ENCODE peak calls at places on chromosome 11, in nine cellular contexts. S is kidney glomerular epithelial cell; A is anterior cingulate cortex; U is hippocampal formation; M is NCI-H510A treated with DMSO at 0.1 percent for 48 hours; H is NCI-H226; Z is stimulated activated CD8-positive, alpha-beta memory T cell treated with anti-CD3 and anti-CD28 coated beads, Interleukin-15, amount 100 ng/mL, for 24 hours; K is GM12891; W is activated T-cell treated with anti-CD3 and anti-CD28 coated beads for 1 hour. J is an unnamed sample.

GRCh38 chr11:100927579-100927978 is 202.0 kb downstream of the PGR start:
- DNase-seq in H (no peak), S (no peak), K (no peak), W (no peak), Z (no peak), A (no peak), U (no peak), M (no peak), J (no peak)

GRCh38 chr11:36622431-36623136 is 24.5 kb upstream of the RAG2 start:
- DNase-seq in M (no peak), K (no peak), U (no peak), H (no peak), Z (no peak), S (peak), A (no peak), W (no peak), J (peak)

GRCh38 chr11:63406458-63406857 is 36.9 kb downstream of the SLC22A9 start:
- DNase-seq in Z (no peak), U (no peak), M (no peak), H (no peak), K (no peak), A (no peak), S (no peak), W (no peak), J (no peak)

GRCh38 chr11:131666617-131667016 is 296.2 kb downstream of the NTM start:
- DNase-seq in K (no peak), U (no peak), H (no peak), Z (no peak), W (no peak), M (no peak), S (no peak), A (no peak), J (no peak)

GRCh38 chr11:61384271-61385242 is 7.8 kb upstream of the TMEM216 start:
- DNase-seq in H (no peak), A (no peak), K (no peak), W (no peak), M (no peak), U (no peak), S (no peak), Z (no peak), J (peak)

GRCh38 chr11:59267196-59267595 is 54.5 kb upstream of the MPEG1 start:
- DNase-seq in A (no peak), W (no peak), U (no peak), M (no peak), H (no peak), S (no peak), Z (no peak), K (no peak), J (no peak)

GRCh38 chr11:67656278-67656922 is 5.9 kb upstream of the ACY3 start:
- DNase-seq in M (no peak), A (no peak), K (no peak), U (no peak), Z (no peak), W (no peak), H (peak), S (no peak), J (peak)

GRCh38 chr11:76620471-76620870 is 50.1 kb downstream of the LRRC32 start:
- DNase-seq in A (no peak), M (no peak), U (no peak), S (peak), W (no peak), H (peak), Z (no peak), K (no peak), J (peak)

GRCh38 chr11:112706863-112707262 is 254.4 kb upstream of the NCAM1 start:
- DNase-seq in S (no peak), U (no peak), H (no peak), Z (no peak), A (no peak), K (no peak), W (no peak), M (no peak), J (no peak)

GRCh38 chr11:76688146-76688545 is 17.6 kb upstream of the LRRC32 start:
- DNase-seq in U (no peak), Z (no peak), H (no peak), A (no peak), M (no peak), S (no peak), K (no peak), W (no peak), J (no peak)

GRCh38 chr11:68200639-68201038 is 12.5 kb downstream of the KMT5B start:
- DNase-seq in Z (no peak), U (no peak), M (no peak), S (no peak), W (no peak), A (no peak), H (peak), K (no peak), J (peak)

GRCh38 chr11:71356904-71357303 is 91.3 kb downstream of the DHCR7 start:
- DNase-seq in K (no peak), H (no peak), W (no peak), A (no peak), U (no peak), S (no peak), M (no peak), Z (no peak), J (no peak)

GRCh38 chr11:73315288-73316020 is 7.4 kb downstream of the ARHGEF17 start:
- DNase-seq in M (no peak), Z (no peak), S (no peak), A (no peak), K (no peak), U (no peak), W (no peak), H (no peak), J (no peak)

GRCh38 chr11:19959697-19960096 is 200.6 kb downstream of the DBX1 start:
- DNase-seq in M (no peak), Z (no peak), U (no peak), K (no peak), H (no peak), W (no peak), S (no peak), A (no peak), J (no peak)

GRCh38 chr11:79973701-79974626 is 533.1 kb upstream of the TENM4 start:
- DNase-seq in H (peak), Z (no peak), U (no peak), M (peak), A (no peak), S (no peak), K (no peak), W (no peak), J (peak)

GRCh38 chr11:113240389-113240788 is 74.0 kb upstream of the TTC12 start:
- DNase-seq in W (no peak), M (peak), H (no peak), U (no peak), A (no peak), S (no peak), Z (no peak), K (no peak), J (no peak)

GRCh38 chr11:116984589-116984988 is 113.6 kb downstream of the SIK3 start:
- DNase-seq in M (no peak), H (peak), A (no peak), K (no peak), S (peak), U (no peak), W (no peak), Z (no peak), J (peak)

GRCh38 chr11:129992161-129992944 is 10.3 kb downstream of the PRDM10 start:
- DNase-seq in S (peak), W (peak), U (no peak), H (peak), M (peak), A (no peak), Z (no peak), K (peak), J (peak)

GRCh38 chr11:48077251-48077650 is 96.9 kb downstream of the PTPRJ start:
- DNase-seq in U (no peak), H (no peak), Z (no peak), W (no peak), M (no peak), S (no peak), K (no peak), A (no peak), J (no peak)

GRCh38 chr11:102831128-102831708 is 12.2 kb downstream of the MMP3 start:
- DNase-seq in W (no peak), M (no peak), K (peak), S (no peak), U (no peak), Z (no peak), H (no peak), A (no peak), J (no peak)

GRCh38 chr11:134958870-134959269 is 546.8 kb upstream of the B3GAT1 start:
- DNase-seq in K (no peak), Z (no peak), U (no peak), H (no peak), M (no peak), W (no peak), A (no peak), S (no peak), J (no peak)

GRCh38 chr11:70230151-70230839 is 27.2 kb downstream of the FADD start:
- DNase-seq in A (no peak), H (no peak), W (no peak), K (no peak), Z (no peak), M (no peak), U (no peak), S (peak), J (no peak)

J was measured in MCF 10A.